ENCODE peak calls at places on chromosomes 11 and 22, in ten cellular contexts. V is Right ventricle myocardium inferior, S is HuH-7, B is AG09319, A is NB4, F is ELR, L is T-helper 9 cell, X is AG09309, P is neural progenitor cell, T is omental fat pad. M is an unnamed sample.

GRCh38 chr11:31641477-31642062 is 132.0 kb downstream of the ELP4 start:
- DNase-seq in S (peak), L (no peak), X (no peak), F (peak), T (no peak), B (no peak), A (peak), P (peak), V (no peak), M (no peak)

GRCh38 chr22:30182833-30183232 is 63.7 kb downstream of the LIF start:
- DNase-seq in V (no peak), F (no peak), X (no peak), P (no peak), A (no peak), T (no peak), B (no peak), S (no peak), L (no peak), M (no peak)

GRCh38 chr11:19592842-19593241 is 119.8 kb upstream of the NAV2 start:
- DNase-seq in X (no peak), A (no peak), V (no peak), T (no peak), P (no peak), S (peak), F (no peak), B (no peak), L (no peak), M (no peak)

GRCh38 chr11:85768473-85769146 is 42.3 kb downstream of the SYTL2 start:
- DNase-seq in F (no peak), X (no peak), L (no peak), T (no peak), P (no peak), S (no peak), V (no peak), A (no peak), B (no peak), M (no peak)

GRCh38 chr22:23128269-23129108 is 13.3 kb downstream of the RSPH14 start:
- DNase-seq in V (no peak), X (peak), B (peak), L (peak), A (peak), S (peak), T (peak), F (peak), P (peak), M (peak)

GRCh38 chr11:27395556-27396258 is 32.7 kb upstream of the CCDC34 start:
- DNase-seq in V (no peak), A (no peak), P (peak), L (no peak), T (no peak), X (no peak), B (no peak), F (peak), S (peak), M (no peak)

GRCh38 chr22:29938285-29938693 is 55.3 kb downstream of the MTMR3 start:
- DNase-seq in F (peak), P (no peak), T (no peak), L (no peak), X (no peak), V (no peak), B (no peak), A (no peak), S (no peak), M (no peak)

GRCh38 chr11:16148301-16148787 is 208.0 kb downstream of the SOX6 start:
- DNase-seq in T (no peak), S (no peak), V (no peak), L (no peak), X (no peak), P (peak), A (no peak), B (no peak), F (no peak), M (no peak)

GRCh38 chr11:99686838-99687237 is 666.1 kb downstream of the CNTN5 start:
- DNase-seq in X (no peak), S (no peak), T (no peak), L (no peak), B (no peak), F (no peak), V (no peak), A (no peak), P (no peak), M (no peak)

M was measured in T-helper 2 cell.